ENCODE peak calls at places on chromosomes 11 and 22, in eight cellular contexts. M is CD4-positive, CD25-positive, alpha-beta regulatory T cell; Q is iPS DF 6.9; S is aorta; K is stomach; I is left lung; R is tibial artery; P is lung. G is an unnamed sample. For H3K9me3 and H3K27me3, the result is how much of the 10 kb centered on the place peaks cover.

GRCh38 chr11:120750647-120751419 is 239.3 kb downstream of the GRIK4 start:
- DNase-seq in R (no peak), P (no peak), I (no peak), M (no peak), Q (no peak), K (no peak), S (no peak), G (no peak)

GRCh38 chr11:115202061-115202460 is 302.2 kb downstream of the CADM1 start:
- DNase-seq in P (no peak), M (no peak), S (no peak), R (no peak), Q (no peak), K (no peak), I (no peak), G (no peak)

GRCh38 chr11:109123811-109124787 is 297.9 kb upstream of the C11orf87 start:
- DNase-seq in I (no peak), S (peak), K (no peak), M (no peak), P (no peak), R (no peak), Q (no peak), G (no peak)

GRCh38 chr11:94771390-94771789 is 3.2 kb downstream of the AMOTL1 start:
- DNase-seq in M (no peak), Q (no peak), P (no peak), S (no peak), K (no peak), R (no peak), I (no peak), G (no peak)

GRCh38 chr22:19889951-19890350 is 35.3 kb upstream of the GNB1L start:
- DNase-seq in I (peak), S (no peak), R (no peak), K (no peak), P (no peak), M (no peak), Q (no peak), G (no peak)

GRCh38 chr22:49087716-49088660 is 739.7 kb downstream of the BRD1 start:
- DNase-seq in P (no peak), R (no peak), M (no peak), I (peak), K (no peak), Q (no peak), S (peak), G (no peak)

GRCh38 chr11:9280655-9281301 is 15.6 kb upstream of the DENND5A start:
- DNase-seq in Q (no peak), I (no peak), M (no peak), K (peak), S (no peak), R (no peak), P (no peak), G (peak)

GRCh38 chr11:23704183-23704582 is 792.7 kb upstream of the LUZP2 start:
- DNase-seq in P (no peak), S (no peak), K (no peak), Q (no peak), I (no peak), M (no peak), R (no peak), G (no peak)

GRCh38 chr11:69470301-69470700 is 11.2 kb upstream of the LINC01488 start:
- DNase-seq in K (no peak), I (peak), M (no peak), P (no peak), S (peak), Q (no peak), R (no peak), G (peak)

GRCh38 chr11:130278745-130279144 is 36.0 kb downstream of the ZBTB44 start:
- DNase-seq in M (no peak), K (no peak), P (no peak), R (no peak), Q (no peak), I (no peak), S (no peak), G (no peak)

GRCh38 chr11:66362481-66363147 is 8.9 kb downstream of the SLC29A2 start:
- DNase-seq in R (no peak), S (no peak), K (no peak), Q (no peak), M (no peak), I (no peak), P (no peak), G (no peak)

GRCh38 chr11:121105063-121105480 is 4.0 kb downstream of the TECTA start:
- DNase-seq in I (no peak), Q (no peak), K (no peak), P (no peak), M (no peak), S (no peak), R (peak), G (peak)

GRCh38 chr22:23223566-23224317 is 43.4 kb downstream of the BCR start:
- DNase-seq in R (no peak), M (no peak), S (peak), K (no peak), P (no peak), I (no peak), Q (no peak), G (peak)

GRCh38 chr11:87597696-87598095 is 560.0 kb downstream of the TMEM135 start:
- DNase-seq in K (no peak), S (no peak), I (no peak), Q (no peak), M (no peak), R (no peak), P (no peak), G (no peak)

GRCh38 chr11:26025680-26026079 is 306.2 kb upstream of the ANO3 start:
- DNase-seq in M (no peak), I (no peak), P (no peak), Q (no peak), R (no peak), K (no peak), S (no peak), G (no peak)

GRCh38 chr22:29394931-29395581 is 6.7 kb upstream of the AP1B1 start:
- DNase-seq in I (no peak), K (peak), Q (peak), S (peak), P (peak), R (peak), M (peak), G (peak)

GRCh38 chr11:120136356-120136755 is 1.6 kb downstream of the TRIM29 start:
- DNase-seq in Q (no peak), P (peak), R (no peak), K (peak), S (no peak), I (no peak), M (no peak), G (peak)

GRCh38 chr11:102518296-102519094 is 12.1 kb downstream of the MMP7 start:
- DNase-seq in P (no peak), Q (peak), M (no peak), S (no peak), I (no peak), R (no peak), K (no peak), G (no peak)

GRCh38 chr11:2772544-2773031 is 72.8 kb upstream of the KCNQ1OT1 start:
- DNase-seq in P (no peak), K (peak), R (no peak), I (no peak), Q (no peak), M (no peak), S (no peak), G (peak)

GRCh38 chr11:10664005-10664404 is 29.6 kb downstream of the IRAG1 start:
- DNase-seq in M (no peak), K (no peak), Q (no peak), P (no peak), I (no peak), R (no peak), S (no peak), G (no peak)

GRCh38 chr11:67288452-67289225 is 464 bp upstream of the ANKRD13D start:
- DNase-seq in Q (no peak), I (peak), S (peak), R (peak), K (peak), P (peak), M (peak), G (peak)

GRCh38 chr11:32396331-32396730 is 39.0 kb downstream of the WT1 start:
- DNase-seq in R (no peak), Q (no peak), S (no peak), K (no peak), I (no peak), P (no peak), M (no peak), G (no peak)

GRCh38 chr11:9473408-9473807 is 12.6 kb downstream of the ZNF143 start:
- DNase-seq in R (no peak), I (no peak), Q (no peak), S (no peak), M (no peak), P (no peak), K (no peak), G (no peak)

GRCh38 chr22:19223617-19224016 is 45.1 kb upstream of the SLC25A1 start:
- DNase-seq in S (no peak), Q (no peak), K (no peak), M (no peak), I (no peak), P (no peak), R (no peak), G (no peak)

GRCh38 chr11:122137081-122137793 is 21.2 kb upstream of the BLID start:
- DNase-seq in P (no peak), K (no peak), R (no peak), I (no peak), S (no peak), Q (no peak), M (no peak), G (no peak)

GRCh38 chr11:117993988-117994741 is 8.0 kb downstream of the IL10RA start:
- DNase-seq in S (peak), I (no peak), Q (no peak), M (no peak), P (no peak), R (peak), K (no peak), G (no peak)

GRCh38 chr11:61875698-61876097 is 15.6 kb downstream of the FADS3 start:
- DNase-seq in Q (no peak), P (no peak), M (no peak), I (no peak), S (no peak), R (no peak), K (no peak), G (no peak)

GRCh38 chr11:61874460-61874809 is 16.9 kb downstream of the FADS3 start:
- DNase-seq in S (no peak), I (peak), Q (no peak), P (peak), M (no peak), K (no peak), R (no peak), G (no peak)

GRCh38 chr11:61871158-61871597 is 20.2 kb downstream of the FADS3 start:
- DNase-seq in P (peak), M (peak), Q (peak), R (peak), K (peak), I (peak), S (peak), G (peak)

GRCh38 chr11:61872935-61873565 is 18.3 kb downstream of the FADS3 start:
- DNase-seq in S (no peak), I (no peak), M (no peak), K (no peak), P (no peak), Q (no peak), R (no peak), G (no peak)

DNA sequence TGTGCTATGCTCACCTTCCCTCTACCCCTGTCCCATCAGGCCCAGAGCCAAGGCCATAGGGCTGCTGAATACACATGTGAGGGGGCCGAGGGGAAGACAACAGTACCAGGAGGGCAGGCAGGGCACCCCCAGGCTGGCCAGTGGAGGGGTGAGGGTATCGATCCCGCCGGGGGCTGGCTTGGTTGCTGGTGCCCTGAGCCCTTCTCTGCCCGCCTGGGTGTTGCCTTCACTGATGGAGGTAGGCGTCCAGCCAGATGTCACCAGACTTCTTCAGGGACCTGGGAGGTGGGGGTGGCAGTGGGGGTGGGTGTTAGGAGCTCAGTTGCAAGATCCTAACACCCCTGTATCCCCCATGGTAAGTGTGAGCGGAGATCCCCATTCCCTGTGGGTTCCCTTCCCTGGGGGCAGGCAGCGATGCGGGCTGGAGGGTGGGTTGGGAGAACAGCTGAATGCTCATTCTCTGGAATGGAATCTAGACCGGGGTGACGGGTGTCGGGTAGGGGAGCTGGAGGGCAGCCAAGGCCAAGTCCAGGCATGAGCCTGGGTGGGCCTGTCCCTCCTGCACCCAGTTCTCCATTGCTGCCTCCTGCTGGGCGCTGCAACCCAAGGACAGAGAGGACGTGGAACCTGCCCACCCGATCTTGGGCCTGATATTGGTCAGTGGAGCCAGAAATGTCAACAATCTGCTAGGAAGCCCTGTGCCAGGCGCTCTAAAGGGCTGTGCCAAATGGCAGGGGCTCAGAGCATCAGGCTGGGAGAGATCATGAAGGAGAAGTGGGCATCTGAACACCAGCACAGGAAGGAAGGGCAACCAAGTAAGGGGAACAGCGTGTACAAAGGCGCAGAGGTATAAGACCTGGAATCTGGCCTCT is 17.5 kb downstream of the FADS3 start:
- DNase-seq in P (no peak), Q (no peak), R (no peak), I (peak), M (no peak), S (no peak), K (no peak), G (no peak)
- H3K9me3 ChIP-seq in P (under half), Q (under half), R (under half), I (under half), M (under half), S (under half), K (under half), G (under half)

GRCh38 chr11:134170909-134171281 is 52.9 kb downstream of the NCAPD3 start:
- DNase-seq in S (no peak), I (no peak), R (no peak), Q (no peak), K (no peak), M (no peak), P (no peak), G (no peak)
- H3K27me3 ChIP-seq in S (under half), I (under half), R (under half), Q (under half), K (under half), M (under half), P (under half), G (under half)

DNA sequence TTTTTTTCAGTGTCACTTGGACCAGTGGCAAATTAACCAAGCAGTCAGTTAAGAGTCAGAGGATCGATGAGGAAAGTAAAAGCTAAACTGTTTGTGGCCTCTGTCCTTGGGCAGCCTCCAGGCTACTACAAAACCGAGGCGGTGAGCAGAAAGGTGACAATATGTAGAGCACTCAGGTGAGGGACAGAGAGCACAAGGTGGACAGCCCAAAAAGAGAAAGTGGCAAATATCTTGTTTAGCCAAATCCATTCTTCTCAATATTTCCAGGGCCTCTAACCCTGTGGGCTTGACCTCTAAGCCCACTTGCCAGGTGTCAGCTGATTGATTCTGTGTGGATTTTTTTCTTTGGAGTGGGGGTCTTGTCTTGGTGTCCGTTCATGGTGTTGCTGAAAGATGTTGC is 4202.2 kb upstream of the OR11H1 start:
- DNase-seq in Q (no peak), K (no peak), I (no peak), R (no peak), M (no peak), S (no peak), P (no peak), G (no peak)
- H3K9me3 ChIP-seq in Q (under half), K (half or more), I (half or more), R (under half), M (under half), S (under half), P (under half), G (under half)

GRCh38 chr22:39724390-39724789 is 153.8 kb downstream of the CACNA1I start:
- DNase-seq in S (no peak), P (no peak), Q (no peak), R (no peak), M (no peak), I (no peak), K (no peak), G (no peak)

GRCh38 chr22:39723463-39723862 is 152.9 kb downstream of the CACNA1I start:
- DNase-seq in R (no peak), M (no peak), S (no peak), K (peak), I (peak), P (no peak), Q (no peak), G (no peak)

GRCh38 chr22:39725351-39726035 is 154.9 kb downstream of the CACNA1I start:
- DNase-seq in I (no peak), R (no peak), Q (no peak), M (no peak), K (no peak), S (no peak), P (no peak), G (no peak)

GRCh38 chr22:39723899-39724351 is 153.4 kb downstream of the CACNA1I start:
- DNase-seq in Q (no peak), R (no peak), K (peak), I (no peak), S (no peak), P (no peak), M (no peak), G (no peak)

GRCh38 chr22:39724857-39725256 is 154.3 kb downstream of the CACNA1I start:
- DNase-seq in K (no peak), P (no peak), R (no peak), Q (no peak), M (no peak), S (no peak), I (no peak), G (no peak)
- H3K27me3 ChIP-seq in K (under half), P (under half), R (half or more), Q (under half), M (under half), S (under half), I (half or more), G (under half)

G was measured in colonic mucosa.